ENCODE peak calls at places on chromosomes 11 and 22, in four cellular contexts. A is fibroblast of lung, O is astrocyte of the spinal cord, X is choroid plexus epithelial cell. C is an unnamed sample.

GRCh38 chr11:77083553-77084245 is 16.9 kb downstream of the CAPN5 start:
- DNase-seq in X (no peak), O (no peak), A (no peak), C (no peak)

GRCh38 chr22:37095113-37095512 is 14.4 kb downstream of the TMPRSS6 start:
- DNase-seq in A (no peak), X (no peak), O (no peak), C (no peak)

GRCh38 chr11:14617241-14618027 is 26.2 kb upstream of the PDE3B start:
- DNase-seq in A (no peak), X (peak; percentile 15), O (no peak), C (no peak)

GRCh38 chr11:133939558-133939957 is 17.2 kb downstream of the IGSF9B start:
- DNase-seq in X (no peak), O (no peak), A (no peak), C (no peak)

GRCh38 chr11:976431-977160 is 50.9 kb downstream of the AP2A2 start:
- DNase-seq in X (no peak), O (peak; percentile 63), A (peak; percentile 47), C (peak; percentile 10)

GRCh38 chr11:45774023-45774655 is 30.8 kb upstream of the SLC35C1 start:
- DNase-seq in O (no peak), X (no peak), A (no peak), C (no peak)

GRCh38 chr22:22213231-22213630 is 31.4 kb upstream of the VPREB1 start:
- DNase-seq in O (no peak), A (peak; percentile 38), X (no peak), C (no peak)

GRCh38 chr11:27926981-27927481 is 180.9 kb downstream of the KIF18A start:
- DNase-seq in O (peak; percentile 93), A (peak; percentile 78), X (peak; percentile 72), C (no peak)

GRCh38 chr11:79139900-79140299 is 300.9 kb downstream of the TENM4 start:
- DNase-seq in X (no peak), A (no peak), O (no peak), C (no peak)

C was measured in stromal cell of bone marrow.